ENCODE peak calls at places on chromosomes 11 and 22, in five cellular contexts. One of them, this sample, is unnamed.

GRCh38 chr11:130677486-130678153 is 229.2 kb downstream of the ADAMTS15 start:
- DNase-seq in brain microvascular endothelial cell: peak; percentile 88
- DNase-seq in fibroblast of pulmonary artery: peak; percentile 93
- DNase-seq in mammary epithelial cell: peak; percentile 83
- DNase-seq in NB4: no peak
- DNase-seq in this sample: peak; percentile 95

GRCh38 chr11:128575174-128575955 is 12.0 kb downstream of the ETS1 start:
- DNase-seq in brain microvascular endothelial cell: no peak
- DNase-seq in fibroblast of pulmonary artery: no peak
- DNase-seq in mammary epithelial cell: no peak
- DNase-seq in NB4: peak; percentile 80
- DNase-seq in this sample: no peak

GRCh38 chr11:83007909-83008580 is 63.7 kb downstream of the RAB30 start:
- DNase-seq in brain microvascular endothelial cell: peak; percentile 45
- DNase-seq in fibroblast of pulmonary artery: peak; percentile 35
- DNase-seq in mammary epithelial cell: no peak
- DNase-seq in NB4: no peak
- DNase-seq in this sample: no peak

GRCh38 chr11:79623375-79623774 is 182.5 kb upstream of the TENM4 start:
- DNase-seq in brain microvascular endothelial cell: no peak
- DNase-seq in fibroblast of pulmonary artery: no peak
- DNase-seq in mammary epithelial cell: no peak
- DNase-seq in NB4: no peak
- DNase-seq in this sample: no peak

GRCh38 chr11:8809605-8810272 is 101.2 kb upstream of the AKIP1 start:
- DNase-seq in brain microvascular endothelial cell: no peak
- DNase-seq in fibroblast of pulmonary artery: no peak
- DNase-seq in mammary epithelial cell: no peak
- DNase-seq in NB4: no peak
- DNase-seq in this sample: peak; percentile 18

GRCh38 chr11:112942966-112943643 is 18.1 kb upstream of the NCAM1 start:
- DNase-seq in brain microvascular endothelial cell: no peak
- DNase-seq in fibroblast of pulmonary artery: no peak
- DNase-seq in mammary epithelial cell: no peak
- DNase-seq in NB4: no peak
- DNase-seq in this sample: no peak

GRCh38 chr11:4514196-4514595 is 30.8 kb upstream of the OR52M1 start:
- DNase-seq in brain microvascular endothelial cell: no peak
- DNase-seq in fibroblast of pulmonary artery: no peak
- DNase-seq in mammary epithelial cell: no peak
- DNase-seq in NB4: no peak
- DNase-seq in this sample: no peak

GRCh38 chr11:61913699-61914395 is 3.5 kb downstream of the RAB3IL1 start:
- DNase-seq in brain microvascular endothelial cell: no peak
- DNase-seq in fibroblast of pulmonary artery: no peak
- DNase-seq in mammary epithelial cell: no peak
- DNase-seq in NB4: no peak
- DNase-seq in this sample: no peak

GRCh38 chr11:61679301-61679700 is 890 bp upstream of the DAGLA start:
- DNase-seq in brain microvascular endothelial cell: no peak
- DNase-seq in fibroblast of pulmonary artery: no peak
- DNase-seq in mammary epithelial cell: no peak
- DNase-seq in NB4: peak; percentile 56
- DNase-seq in this sample: no peak

GRCh38 chr22:35377735-35378134 is 3.2 kb upstream of the HMOX1 start:
- DNase-seq in brain microvascular endothelial cell: no peak
- DNase-seq in fibroblast of pulmonary artery: no peak
- DNase-seq in mammary epithelial cell: no peak
- DNase-seq in NB4: peak; percentile 50
- DNase-seq in this sample: no peak

GRCh38 chr11:79201637-79202347 is 239.0 kb downstream of the TENM4 start:
- DNase-seq in brain microvascular endothelial cell: no peak
- DNase-seq in fibroblast of pulmonary artery: no peak
- DNase-seq in mammary epithelial cell: peak; percentile 79
- DNase-seq in NB4: peak; percentile 6
- DNase-seq in this sample: no peak

GRCh38 chr11:36056160-36056751 is 112.4 kb downstream of the LDLRAD3 start:
- DNase-seq in brain microvascular endothelial cell: peak; percentile 26
- DNase-seq in fibroblast of pulmonary artery: peak; percentile 80
- DNase-seq in mammary epithelial cell: peak; percentile 24
- DNase-seq in NB4: peak; percentile 41
- DNase-seq in this sample: peak; percentile 25

GRCh38 chr11:44286268-44286880 is 23.6 kb downstream of the ALX4 start:
- DNase-seq in brain microvascular endothelial cell: peak; percentile 15
- DNase-seq in fibroblast of pulmonary artery: peak; percentile 68
- DNase-seq in mammary epithelial cell: peak; percentile 44
- DNase-seq in NB4: peak; percentile 79
- DNase-seq in this sample: peak; percentile 48

GRCh38 chr22:27531782-27532530 is 269.6 kb downstream of the MN1 start:
- DNase-seq in brain microvascular endothelial cell: peak; percentile 86
- DNase-seq in fibroblast of pulmonary artery: peak; percentile 86
- DNase-seq in mammary epithelial cell: peak; percentile 21
- DNase-seq in NB4: no peak
- DNase-seq in this sample: peak; percentile 87

DNA sequence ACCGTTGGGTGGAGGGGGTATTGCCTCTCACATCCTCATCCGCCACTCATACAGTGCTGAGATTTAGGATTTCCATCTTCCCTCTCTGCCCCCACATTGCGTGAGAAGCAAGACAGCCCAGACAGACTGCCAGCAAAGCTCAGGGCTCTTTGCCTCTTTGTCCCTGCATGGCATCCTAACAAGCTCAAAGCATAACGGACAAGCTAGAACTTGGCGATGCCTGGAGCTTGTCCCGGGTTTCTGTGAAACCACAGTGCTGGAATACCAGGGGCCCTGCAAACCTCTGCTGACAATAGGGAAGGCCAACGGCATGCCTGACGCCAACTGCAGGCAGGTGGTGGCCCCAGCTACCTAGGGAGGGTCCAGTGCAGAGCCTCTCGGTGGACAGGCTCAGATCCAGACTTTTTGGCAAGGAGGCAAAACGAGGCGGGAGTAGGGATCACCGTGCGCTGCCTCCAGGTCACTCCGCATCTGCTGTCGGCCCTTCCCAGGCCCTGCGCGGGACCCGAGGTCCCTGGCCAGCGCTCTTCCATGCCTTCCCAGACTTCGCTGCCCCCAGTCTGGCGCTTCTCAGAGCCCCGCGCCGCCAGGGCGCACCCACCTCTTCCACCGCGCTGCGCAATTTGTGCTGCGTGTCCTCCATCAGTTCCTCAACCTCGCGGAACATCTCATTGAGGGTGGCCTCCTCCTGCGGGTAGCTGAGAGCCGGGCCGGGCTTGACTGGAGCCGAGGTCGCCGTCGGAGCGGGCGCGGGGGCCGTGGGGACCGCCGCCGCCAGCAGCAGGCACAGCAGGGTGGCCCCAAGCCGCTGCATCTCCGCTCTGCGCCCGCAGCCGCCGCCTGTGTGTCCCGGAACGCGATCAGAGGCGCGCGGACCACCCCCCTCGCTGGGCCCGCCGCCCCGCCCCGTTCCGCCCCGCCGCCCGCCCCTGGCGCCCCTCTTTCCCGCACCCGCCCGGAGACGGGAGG is at the start of gene DKK3:
- DNase-seq in brain microvascular endothelial cell: no peak
- DNase-seq in fibroblast of pulmonary artery: peak; percentile 27
- DNase-seq in mammary epithelial cell: peak; percentile 88
- DNase-seq in NB4: no peak
- DNase-seq in this sample: peak; percentile 63
- H3K4me3 ChIP-seq in brain microvascular endothelial cell: peak within 1 kb of the TSS; percentile 79
- H3K4me3 ChIP-seq in fibroblast of pulmonary artery: peak within 1 kb of the TSS; percentile 83
- H3K4me3 ChIP-seq in mammary epithelial cell: peak within 1 kb of the TSS; percentile 77
- H3K4me3 ChIP-seq in NB4: no peak within 1 kb of the TSS
- H3K4me3 ChIP-seq in this sample: peak within 1 kb of the TSS; percentile 74

GRCh38 chr11:2816941-2817421 is 68.6 kb downstream of the CDKN1C start:
- DNase-seq in brain microvascular endothelial cell: peak; percentile 66
- DNase-seq in fibroblast of pulmonary artery: peak; percentile 64
- DNase-seq in mammary epithelial cell: peak; percentile 11
- DNase-seq in NB4: no peak
- DNase-seq in this sample: peak; percentile 88

GRCh38 chr11:2814751-2815150 is 70.8 kb downstream of the CDKN1C start:
- DNase-seq in brain microvascular endothelial cell: no peak
- DNase-seq in fibroblast of pulmonary artery: no peak
- DNase-seq in mammary epithelial cell: no peak
- DNase-seq in NB4: no peak
- DNase-seq in this sample: no peak

GRCh38 chr11:2817431-2817830 is 68.1 kb downstream of the CDKN1C start:
- DNase-seq in brain microvascular endothelial cell: no peak
- DNase-seq in fibroblast of pulmonary artery: no peak
- DNase-seq in mammary epithelial cell: no peak
- DNase-seq in NB4: no peak
- DNase-seq in this sample: no peak

GRCh38 chr11:2816517-2816916 is 69.1 kb downstream of the CDKN1C start:
- DNase-seq in brain microvascular endothelial cell: no peak
- DNase-seq in fibroblast of pulmonary artery: no peak
- DNase-seq in mammary epithelial cell: no peak
- DNase-seq in NB4: no peak
- DNase-seq in this sample: no peak

GRCh38 chr11:2815762-2816496 is 69.6 kb downstream of the CDKN1C start:
- DNase-seq in brain microvascular endothelial cell: no peak
- DNase-seq in fibroblast of pulmonary artery: no peak
- DNase-seq in mammary epithelial cell: no peak
- DNase-seq in NB4: no peak
- DNase-seq in this sample: no peak
- TF ChIP-seq CTCF in brain microvascular endothelial cell: no peak
- TF ChIP-seq CTCF in fibroblast of pulmonary artery: no peak
- TF ChIP-seq CTCF in mammary epithelial cell: no peak
- TF ChIP-seq CTCF in NB4: no peak
- TF ChIP-seq CTCF in this sample: no peak

DNA sequence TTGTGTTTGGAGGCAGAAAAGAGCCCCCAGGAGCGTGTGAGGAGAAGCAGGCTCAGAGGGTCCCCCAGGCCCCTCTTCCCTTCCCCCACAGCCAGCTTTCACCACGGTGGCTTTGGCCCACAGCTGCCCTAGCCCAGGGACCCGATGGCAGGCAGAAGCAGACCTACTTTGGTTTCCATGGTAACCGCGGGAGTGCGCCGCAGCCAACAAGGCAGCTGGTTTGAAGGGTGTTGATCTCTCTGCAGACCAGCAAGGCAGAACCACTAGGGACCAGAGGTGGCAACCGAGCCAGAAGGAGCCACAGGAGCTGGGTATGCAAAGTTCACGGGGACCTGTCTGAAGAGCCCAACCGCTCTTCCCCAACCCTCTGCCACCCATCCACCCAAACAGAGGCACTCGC is 69.4 kb downstream of the BUD13 start:
- DNase-seq in brain microvascular endothelial cell: no peak
- DNase-seq in fibroblast of pulmonary artery: peak; percentile 3
- DNase-seq in mammary epithelial cell: no peak
- DNase-seq in NB4: no peak
- DNase-seq in this sample: no peak
- H3K4me3 ChIP-seq in brain microvascular endothelial cell: no peak overlapping the region
- H3K4me3 ChIP-seq in fibroblast of pulmonary artery: no peak overlapping the region
- H3K4me3 ChIP-seq in mammary epithelial cell: no peak overlapping the region
- H3K4me3 ChIP-seq in NB4: no peak overlapping the region
- H3K4me3 ChIP-seq in this sample: no peak overlapping the region

GRCh38 chr11:116838321-116839084 is 1.1 kb upstream of the APOA1 start:
- DNase-seq in brain microvascular endothelial cell: no peak
- DNase-seq in fibroblast of pulmonary artery: no peak
- DNase-seq in mammary epithelial cell: no peak
- DNase-seq in NB4: no peak
- DNase-seq in this sample: no peak

GRCh38 chr11:116842909-116843308 is 5.5 kb upstream of the APOA1 start:
- DNase-seq in brain microvascular endothelial cell: no peak
- DNase-seq in fibroblast of pulmonary artery: peak; percentile 14
- DNase-seq in mammary epithelial cell: no peak
- DNase-seq in NB4: no peak
- DNase-seq in this sample: no peak

GRCh38 chr11:116840746-116841296 is 3.4 kb upstream of the APOA1 start:
- DNase-seq in brain microvascular endothelial cell: no peak
- DNase-seq in fibroblast of pulmonary artery: no peak
- DNase-seq in mammary epithelial cell: no peak
- DNase-seq in NB4: peak; percentile 53
- DNase-seq in this sample: no peak

GRCh38 chr11:116842117-116842516 is 4.7 kb upstream of the APOA1 start:
- DNase-seq in brain microvascular endothelial cell: no peak
- DNase-seq in fibroblast of pulmonary artery: no peak
- DNase-seq in mammary epithelial cell: no peak
- DNase-seq in NB4: no peak
- DNase-seq in this sample: no peak

GRCh38 chr11:116840224-116840745 is 2.9 kb upstream of the APOA1 start:
- DNase-seq in brain microvascular endothelial cell: no peak
- DNase-seq in fibroblast of pulmonary artery: peak; percentile 44
- DNase-seq in mammary epithelial cell: no peak
- DNase-seq in NB4: peak; percentile 73
- DNase-seq in this sample: peak; percentile 60
- TF ChIP-seq CTCF in brain microvascular endothelial cell: peak; percentile 53
- TF ChIP-seq CTCF in fibroblast of pulmonary artery: peak; percentile 45
- TF ChIP-seq CTCF in mammary epithelial cell: no peak
- TF ChIP-seq CTCF in NB4: peak; percentile 50
- TF ChIP-seq CTCF in this sample: peak; percentile 48

GRCh38 chr11:76554767-76555166 is 109.9 kb downstream of the EMSY start:
- DNase-seq in brain microvascular endothelial cell: no peak
- DNase-seq in fibroblast of pulmonary artery: no peak
- DNase-seq in mammary epithelial cell: no peak
- DNase-seq in NB4: no peak
- DNase-seq in this sample: no peak
- H3K4me3 ChIP-seq in brain microvascular endothelial cell: no peak overlapping the region
- H3K4me3 ChIP-seq in fibroblast of pulmonary artery: no peak overlapping the region
- H3K4me3 ChIP-seq in mammary epithelial cell: no peak overlapping the region
- H3K4me3 ChIP-seq in NB4: no peak overlapping the region
- H3K4me3 ChIP-seq in this sample: no peak overlapping the region

GRCh38 chr11:55707029-55707428 is 45.0 kb downstream of the OR4C6 start:
- DNase-seq in brain microvascular endothelial cell: peak; percentile 22
- DNase-seq in fibroblast of pulmonary artery: peak; percentile 57
- DNase-seq in mammary epithelial cell: peak; percentile 15
- DNase-seq in NB4: peak; percentile 58
- DNase-seq in this sample: peak; percentile 21
- TF ChIP-seq CTCF in brain microvascular endothelial cell: peak; percentile 37
- TF ChIP-seq CTCF in fibroblast of pulmonary artery: peak; percentile 60
- TF ChIP-seq CTCF in mammary epithelial cell: peak; percentile 52
- TF ChIP-seq CTCF in NB4: peak; percentile 54
- TF ChIP-seq CTCF in this sample: peak; percentile 67

This sample was measured in AG10803.